ENCODE peak calls at places on chromosomes 4 and X, in ten cellular contexts. D is spleen, W is left lung, A is cardiac muscle cell, O is colonic mucosa, E is fibroblast of lung, C is coronary artery, H is uterus, V is heart left ventricle, Y is fibroblast of pulmonary artery. G is an unnamed sample.

GRCh38 chr4:146134761-146135160 is 40.8 kb upstream of the LSM6 start:
- DNase-seq in D (no peak), W (no peak), A (peak), O (peak), E (peak), C (no peak), H (no peak), V (no peak), Y (peak), G (no peak)

GRCh38 chrX:103440621-103441020 is 64.3 kb downstream of the BEX3 start:
- DNase-seq in D (no peak), W (no peak), A (no peak), O (no peak), E (peak), C (no peak), H (no peak), V (no peak), Y (no peak), G (no peak)

GRCh38 chr4:1518997-1519700 is 112.9 kb upstream of the NKX1-1 start:
- DNase-seq in D (peak), W (peak), A (no peak), O (no peak), E (no peak), C (no peak), H (no peak), V (peak), Y (no peak), G (no peak)

GRCh38 chrX:40773809-40774208 is 38.5 kb upstream of the MED14 start:
- DNase-seq in D (no peak), W (no peak), A (peak), O (no peak), E (peak), C (no peak), H (peak), V (no peak), Y (peak), G (peak)

GRCh38 chr4:127606823-127607222 is 25.9 kb upstream of the INTU start:
- DNase-seq in D (no peak), W (no peak), A (no peak), O (no peak), E (peak), C (no peak), H (no peak), V (no peak), Y (no peak), G (no peak)

GRCh38 chr4:52822583-52823477 is 39.3 kb upstream of the RASL11B start:
- DNase-seq in D (no peak), W (no peak), A (peak), O (no peak), E (peak), C (no peak), H (no peak), V (no peak), Y (peak), G (peak)

GRCh38 chr4:2552806-2553205 is 16.4 kb downstream of the FAM193A start:
- DNase-seq in D (peak), W (peak), A (no peak), O (no peak), E (no peak), C (no peak), H (no peak), V (no peak), Y (no peak), G (no peak)

GRCh38 chrX:154717824-154718223 is 33.1 kb downstream of the GAB3 start:
- DNase-seq in D (no peak), W (no peak), A (peak), O (no peak), E (peak), C (no peak), H (no peak), V (no peak), Y (peak), G (peak)

GRCh38 chrX:148609766-148610698 is 109.6 kb downstream of the AFF2 start:
- DNase-seq in D (no peak), W (no peak), A (peak), O (no peak), E (peak), C (no peak), H (no peak), V (no peak), Y (no peak), G (no peak)

GRCh38 chr4:160276785-160277325 is 1174.0 kb downstream of the RAPGEF2 start:
- DNase-seq in D (no peak), W (no peak), A (no peak), O (no peak), E (no peak), C (no peak), H (no peak), V (no peak), Y (no peak), G (no peak)

GRCh38 chr4:181613210-181613609 is 630.0 kb upstream of the TENM3 start:
- DNase-seq in D (no peak), W (no peak), A (peak), O (no peak), E (no peak), C (no peak), H (no peak), V (no peak), Y (no peak), G (no peak)

GRCh38 chr4:40227284-40227683 is 30.5 kb downstream of the RHOH start:
- DNase-seq in D (no peak), W (no peak), A (no peak), O (no peak), E (no peak), C (no peak), H (no peak), V (no peak), Y (no peak), G (no peak)

GRCh38 chr4:101205878-101206277 is 141.4 kb downstream of the PPP3CA start:
- DNase-seq in D (no peak), W (no peak), A (peak), O (no peak), E (peak), C (no peak), H (no peak), V (no peak), Y (peak), G (peak)

GRCh38 chr4:74499986-74500781 is 55.2 kb downstream of the AREG start:
- DNase-seq in D (no peak), W (no peak), A (peak), O (no peak), E (peak), C (no peak), H (no peak), V (no peak), Y (no peak), G (no peak)

GRCh38 chrX:77422886-77423648 is 24.1 kb upstream of the FGF16 start:
- DNase-seq in D (no peak), W (no peak), A (no peak), O (no peak), E (no peak), C (no peak), H (no peak), V (no peak), Y (no peak), G (no peak)

DNA sequence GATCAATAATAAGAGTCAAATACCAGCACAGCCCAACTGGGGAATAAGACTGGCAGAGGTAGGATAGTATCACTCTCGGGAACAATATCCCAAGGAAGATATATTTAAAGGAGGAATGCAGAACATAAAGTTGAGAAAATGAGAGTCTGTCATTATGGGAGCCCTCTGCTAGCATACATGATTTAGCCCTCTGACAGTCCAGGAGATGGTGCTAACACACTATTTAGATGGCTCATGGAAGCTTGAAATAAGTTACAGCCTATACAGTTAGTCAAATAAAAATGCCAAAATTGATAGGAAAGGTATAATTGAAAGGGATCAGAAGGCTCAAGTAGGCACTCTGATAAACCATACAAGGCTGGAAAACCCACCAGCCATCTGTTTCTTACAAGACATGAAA is 201.0 kb upstream of the NEIL3 start:
- DNase-seq in D (no peak), W (no peak), A (peak), O (no peak), E (peak), C (no peak), H (no peak), V (no peak), Y (peak), G (peak)
- TF ChIP-seq CTCF in D (no peak), W (no peak), A (peak), O (no peak), E (peak), C (no peak), H (no peak), V (no peak), Y (peak), G (peak)

DNA sequence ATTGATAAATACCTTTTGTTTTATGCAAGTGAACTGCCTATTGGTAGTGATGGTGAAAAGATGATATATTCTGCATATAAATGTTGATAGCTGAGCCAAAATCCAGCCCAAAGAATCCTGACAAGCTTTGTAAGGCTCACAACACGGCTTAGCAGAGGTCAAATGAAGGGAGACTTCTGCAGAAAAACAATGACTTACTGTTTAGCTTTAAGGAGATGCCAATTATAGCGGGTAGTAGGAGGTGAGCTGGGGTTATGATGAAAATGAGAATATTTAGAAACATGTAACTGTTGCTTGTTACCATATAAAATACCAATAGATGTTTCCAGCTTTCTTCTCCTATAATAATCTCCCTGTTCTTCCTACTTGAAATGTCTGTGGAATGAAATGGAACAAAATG is 97.1 kb downstream of the AFF1 start:
- DNase-seq in D (no peak), W (no peak), A (peak), O (no peak), E (no peak), C (no peak), H (no peak), V (no peak), Y (no peak), G (no peak)
- H3K4me3 ChIP-seq in D (no peak), W (no peak), A (no peak), O (no peak), E (no peak), C (peak), H (no peak), V (peak), Y (no peak), G (peak)

DNA sequence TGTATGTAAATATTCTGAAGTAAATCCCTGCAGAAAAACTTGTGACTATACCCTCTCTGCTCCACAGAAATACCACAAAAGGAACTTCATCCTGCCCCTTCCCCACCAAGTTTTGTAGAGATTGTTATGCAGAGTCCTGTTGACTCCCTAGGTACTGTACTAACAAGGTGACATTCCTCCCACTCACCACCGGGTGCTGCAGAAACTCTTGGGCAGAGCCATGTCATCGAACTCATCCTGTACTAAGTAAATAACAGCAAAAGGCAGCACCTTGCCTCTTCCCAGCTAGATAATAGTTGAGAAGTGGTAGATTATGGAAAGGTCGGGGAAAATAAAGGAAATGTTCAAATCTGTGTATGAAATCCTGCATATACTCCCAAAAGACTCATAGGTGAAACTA is 233.3 kb downstream of the STPG2 start:
- DNase-seq in D (no peak), W (no peak), A (no peak), O (no peak), E (no peak), C (no peak), H (no peak), V (no peak), Y (no peak), G (no peak)
- TF ChIP-seq CTCF in D (no peak), W (no peak), A (no peak), O (no peak), E (no peak), C (no peak), H (no peak), V (no peak), Y (no peak), G (no peak)

GRCh38 chr4:113978561-113979156 is 788 bp downstream of the ARSJ start:
- DNase-seq in D (peak), W (peak), A (peak), O (no peak), E (peak), C (peak), H (peak), V (no peak), Y (peak), G (peak)

GRCh38 chr4:113978105-113978504 is 1.3 kb downstream of the ARSJ start:
- DNase-seq in D (no peak), W (no peak), A (no peak), O (no peak), E (no peak), C (no peak), H (no peak), V (no peak), Y (no peak), G (no peak)

GRCh38 chr4:113976937-113977855 is 2.3 kb downstream of the ARSJ start:
- DNase-seq in D (no peak), W (no peak), A (peak), O (no peak), E (peak), C (no peak), H (no peak), V (no peak), Y (peak), G (no peak)

GRCh38 chr4:113979973-113980615 is 647 bp upstream of the ARSJ start:
- DNase-seq in D (no peak), W (no peak), A (peak), O (no peak), E (peak), C (no peak), H (no peak), V (no peak), Y (peak), G (peak)

DNA sequence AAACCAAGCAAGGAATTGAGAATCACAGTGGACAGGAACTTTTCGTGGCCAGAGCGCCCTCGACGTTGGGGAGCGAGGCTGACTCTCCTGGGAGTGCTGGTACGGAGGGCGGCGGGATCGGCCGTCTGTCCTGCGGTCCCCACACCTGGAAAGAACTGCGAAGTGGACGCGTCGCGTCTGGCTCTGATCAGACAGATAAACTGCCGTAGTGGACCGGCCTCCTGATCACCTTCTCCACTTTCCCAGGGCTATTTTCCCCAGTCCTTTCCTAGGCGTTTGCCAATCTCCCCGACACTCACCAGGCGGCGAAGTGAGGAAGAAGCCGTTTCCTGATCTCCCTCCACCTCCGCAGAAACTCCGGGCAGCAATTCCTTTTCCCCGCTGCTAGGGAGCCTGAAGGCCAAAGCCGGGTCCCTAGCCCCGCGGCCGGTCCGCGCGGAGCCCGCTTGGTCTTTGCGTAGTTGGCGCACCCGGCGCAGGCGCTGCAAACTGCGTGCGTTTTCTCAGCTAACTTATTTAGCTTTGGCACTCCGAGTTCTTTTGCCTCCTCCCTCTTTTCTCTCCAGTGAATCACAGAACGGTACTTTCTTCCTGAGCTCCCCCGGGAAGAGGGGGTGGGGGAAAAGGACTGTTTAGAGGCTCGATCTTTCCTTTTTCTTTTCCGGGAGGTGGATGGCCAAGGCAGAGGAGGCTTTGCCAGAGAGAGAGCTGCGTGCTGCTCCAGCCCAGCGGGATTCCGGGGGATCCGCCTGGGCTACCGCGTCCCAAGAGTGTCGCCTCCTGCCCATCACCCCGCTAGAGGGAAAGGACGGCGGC is at the start of gene ARSJ:
- DNase-seq in D (peak), W (peak), A (peak), O (peak), E (peak), C (peak), H (peak), V (peak), Y (peak), G (peak)
- H3K4me3 ChIP-seq in D (peak), W (peak), A (peak), O (peak), E (peak), C (peak), H (peak), V (peak), Y (peak), G (peak)

GRCh38 chrX:72105436-72105835 is 26.3 kb downstream of the RTL5 start:
- DNase-seq in D (no peak), W (no peak), A (no peak), O (no peak), E (no peak), C (no peak), H (no peak), V (no peak), Y (no peak), G (no peak)

GRCh38 chrX:72110051-72110926 is 21.4 kb downstream of the RTL5 start:
- DNase-seq in D (no peak), W (no peak), A (no peak), O (no peak), E (no peak), C (no peak), H (no peak), V (no peak), Y (no peak), G (no peak)

GRCh38 chrX:72108666-72109065 is 23.0 kb downstream of the RTL5 start:
- DNase-seq in D (no peak), W (no peak), A (no peak), O (no peak), E (no peak), C (no peak), H (no peak), V (no peak), Y (no peak), G (no peak)

GRCh38 chrX:72107841-72108590 is 23.7 kb downstream of the RTL5 start:
- DNase-seq in D (no peak), W (no peak), A (no peak), O (no peak), E (no peak), C (no peak), H (no peak), V (no peak), Y (no peak), G (no peak)

GRCh38 chrX:72107320-72107719 is 24.4 kb downstream of the RTL5 start:
- DNase-seq in D (no peak), W (no peak), A (peak), O (no peak), E (no peak), C (no peak), H (no peak), V (no peak), Y (peak), G (peak)
- TF ChIP-seq CTCF in D (no peak), W (no peak), A (no peak), O (no peak), E (no peak), C (no peak), H (no peak), V (no peak), Y (no peak), G (no peak)

GRCh38 chr4:189204616-189205015 is 736.1 kb upstream of the FRG1 start:
- DNase-seq in D (no peak), W (no peak), A (no peak), O (no peak), E (no peak), C (no peak), H (no peak), V (no peak), Y (no peak), G (no peak)

GRCh38 chr4:189202182-189202868 is 738.3 kb upstream of the FRG1 start:
- DNase-seq in D (peak), W (peak), A (peak), O (peak), E (peak), C (no peak), H (no peak), V (peak), Y (peak), G (peak)

GRCh38 chr4:189202869-189203271 is 737.8 kb upstream of the FRG1 start:
- DNase-seq in D (no peak), W (no peak), A (peak), O (no peak), E (peak), C (no peak), H (no peak), V (no peak), Y (peak), G (no peak)

GRCh38 chr4:189206953-189207352 is 733.7 kb upstream of the FRG1 start:
- DNase-seq in D (no peak), W (no peak), A (no peak), O (no peak), E (no peak), C (no peak), H (no peak), V (peak), Y (no peak), G (no peak)
- H3K4me3 ChIP-seq in D (no peak), W (no peak), A (no peak), O (no peak), E (no peak), C (no peak), H (no peak), V (no peak), Y (no peak), G (no peak)

DNA sequence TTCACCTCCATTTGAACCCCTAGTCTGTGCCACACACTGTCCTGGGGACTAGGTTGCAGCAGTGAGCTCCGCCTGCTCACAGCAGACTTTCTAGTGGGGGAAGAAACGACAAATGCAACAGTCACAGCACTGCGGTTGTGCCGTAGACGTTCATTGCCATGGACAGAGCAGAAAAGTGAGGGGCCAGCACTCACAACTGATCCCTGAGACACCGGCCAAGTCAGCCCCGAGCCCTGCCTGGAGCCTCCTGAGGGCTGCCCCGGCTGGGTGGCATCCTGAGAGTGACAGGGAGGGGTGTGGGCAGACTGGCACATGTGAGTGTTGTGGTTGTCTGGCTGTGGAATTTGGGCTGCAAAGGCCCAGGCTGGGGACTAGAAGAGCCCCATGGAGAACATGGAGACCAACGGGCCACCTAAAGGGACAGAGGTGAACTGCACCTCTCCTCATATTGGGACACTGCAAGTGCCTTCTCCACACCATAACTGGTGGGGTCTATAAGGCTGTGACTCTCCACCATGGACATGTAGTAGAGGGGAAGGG is 4.6 kb downstream of the DUSP9 start:
- DNase-seq in D (peak), W (no peak), A (no peak), O (no peak), E (no peak), C (no peak), H (peak), V (peak), Y (no peak), G (no peak)
- TF ChIP-seq CTCF in D (peak), W (peak), A (peak), O (no peak), E (no peak), C (no peak), H (no peak), V (no peak), Y (peak), G (no peak)